ENCODE peak calls at places on chromosome 16, in four cellular contexts. Y is adrenal gland, Z is cardiac muscle cell, U is nephron progenitor cell. A is an unnamed sample.

GRCh38 chr16:50195276-50195675 is 42.2 kb downstream of the TENT4B start:
- DNase-seq in Z (peak; percentile 23), Y (no peak), U (no peak), A (no peak)

GRCh38 chr16:20327444-20328041 is at the start of gene GP2:
- DNase-seq in U (no peak), Y (no peak), Z (no peak), A (no peak)

GRCh38 chr16:72172105-72173034 is at the start of gene PMFBP1:
- DNase-seq in Z (peak; percentile 87), U (no peak), Y (peak; percentile 72), A (no peak)

GRCh38 chr16:67431077-67431804 is at the start of gene HSD11B2:
- DNase-seq in Z (peak; percentile 52), U (peak; percentile 71), Y (peak; percentile 63), A (peak; percentile 82)

GRCh38 chr16:8908779-8909468 is 26.8 kb downstream of the LITAFD start:
- DNase-seq in Z (no peak), U (no peak), Y (no peak), A (no peak)

GRCh38 chr16:69611103-69611640 is 45.4 kb downstream of the NFAT5 start:
- DNase-seq in Z (no peak), Y (no peak), U (no peak), A (no peak)

GRCh38 chr16:83994703-83995102 is 26.7 kb downstream of the NECAB2 start:
- DNase-seq in Z (peak; percentile 19), Y (no peak), U (no peak), A (no peak)

GRCh38 chr16:67445913-67446907 is 15.3 kb downstream of the HSD11B2 start:
- DNase-seq in Y (peak; percentile 61), Z (peak; percentile 80), U (no peak), A (no peak)

GRCh38 chr16:69833791-69834282 is 71.7 kb downstream of the WWP2 start:
- DNase-seq in U (no peak), Z (no peak), Y (peak; percentile 67), A (no peak)

GRCh38 chr16:79601092-79601977 is 798 bp upstream of the MAF start:
- DNase-seq in Z (peak; percentile 31), Y (peak; percentile 73), U (peak; percentile 55), A (peak; percentile 75)

GRCh38 chr16:17364319-17365210 is 106.2 kb downstream of the XYLT1 start:
- DNase-seq in U (no peak), Y (no peak), Z (peak; percentile 92), A (no peak)

GRCh38 chr16:30592871-30593270 is 7.4 kb upstream of the ZNF785 start:
- DNase-seq in Y (no peak), U (no peak), Z (no peak), A (no peak)

GRCh38 chr16:49618955-49619354 is 237.0 kb downstream of the ZNF423 start:
- DNase-seq in Y (no peak), U (no peak), Z (no peak), A (no peak)

GRCh38 chr16:67969286-67970039 is 1.0 kb upstream of the SLC12A4 start:
- DNase-seq in U (peak; percentile 31), Y (no peak), Z (no peak), A (no peak)

GRCh38 chr16:798666-799065 is 1.9 kb downstream of the GNG13 start:
- DNase-seq in Z (no peak), U (no peak), Y (no peak), A (no peak)

GRCh38 chr16:10597184-10597583 is 16.8 kb upstream of the EMP2 start:
- DNase-seq in Y (no peak), Z (no peak), U (no peak), A (no peak)

GRCh38 chr16:1788095-1788707 is 5.3 kb downstream of the IGFALS start:
- DNase-seq in Z (no peak), U (peak; percentile 3), Y (no peak), A (peak; percentile 13)

DNA sequence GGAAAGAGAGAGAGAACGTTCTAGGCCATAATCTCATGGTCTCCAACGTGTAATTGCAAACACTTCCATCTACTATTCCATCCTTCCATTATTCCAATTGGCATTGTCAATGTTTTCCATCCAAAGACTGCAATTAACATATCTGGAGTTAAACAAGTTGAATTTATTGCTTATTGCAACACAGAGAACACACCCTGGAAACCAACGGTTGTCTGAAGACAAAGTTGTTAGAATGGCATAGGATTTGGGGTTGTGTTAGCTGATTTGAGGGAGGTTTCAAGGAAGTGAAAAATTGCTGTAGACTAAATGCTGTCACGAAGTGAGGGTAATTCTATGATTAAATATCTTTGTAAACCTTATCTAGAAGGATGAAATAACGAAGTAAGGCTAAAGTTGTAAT is 178.8 kb downstream of the CNTNAP4 start:
- DNase-seq in Z (no peak), U (no peak), Y (no peak), A (no peak)
- TF ChIP-seq CTCF in Z (no peak), U (no peak), Y (no peak), A (no peak)

DNA sequence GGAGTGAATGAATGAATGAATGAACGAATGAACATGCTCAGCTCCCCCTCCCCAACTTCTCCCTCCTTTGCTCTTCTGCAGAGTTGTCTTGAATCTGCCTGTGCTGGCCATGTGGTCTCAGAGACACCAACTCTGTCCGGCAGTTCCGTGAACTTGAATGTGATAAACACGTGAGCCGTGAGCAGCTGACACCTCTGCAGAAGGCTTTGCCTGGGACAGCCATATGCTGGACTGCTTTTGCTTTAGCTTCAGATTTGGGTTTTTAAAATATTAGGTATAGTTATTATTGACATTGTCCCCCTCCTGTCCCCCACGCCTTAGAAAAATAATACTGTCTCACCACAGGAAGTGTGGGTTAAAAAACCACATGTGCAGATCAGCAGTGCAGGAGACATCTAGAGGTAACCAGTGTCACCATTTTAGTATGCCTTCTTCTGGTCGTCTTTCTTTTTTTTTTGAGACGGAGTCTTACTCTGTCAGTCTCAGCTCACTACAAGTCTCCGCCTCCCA is 83.8 kb downstream of the ABCC1 start:
- DNase-seq in U (no peak), Z (no peak), Y (no peak), A (no peak)
- TF ChIP-seq CTCF in U (no peak), Z (no peak), Y (no peak), A (no peak)

GRCh38 chr16:23903001-23903414 is 67.2 kb downstream of the PRKCB start:
- DNase-seq in U (no peak), Y (no peak), Z (no peak), A (no peak)

GRCh38 chr16:23900480-23901177 is 64.8 kb downstream of the PRKCB start:
- DNase-seq in Y (no peak), U (no peak), Z (no peak), A (no peak)

GRCh38 chr16:23899869-23900268 is 64.1 kb downstream of the PRKCB start:
- DNase-seq in Y (no peak), Z (no peak), U (no peak), A (no peak)

GRCh38 chr16:23902223-23903000 is 66.6 kb downstream of the PRKCB start:
- DNase-seq in U (no peak), Z (no peak), Y (no peak), A (no peak)

GRCh38 chr16:23901178-23902131 is 65.7 kb downstream of the PRKCB start:
- DNase-seq in U (no peak), Y (no peak), Z (peak; percentile 29), A (no peak)
- TF ChIP-seq CTCF in U (no peak), Y (no peak), Z (no peak), A (no peak)

GRCh38 chr16:88753600-88753999 is 31.4 kb downstream of the PIEZO1 start:
- DNase-seq in Z (no peak), U (no peak), Y (no peak), A (no peak)

GRCh38 chr16:88754109-88754911 is 30.7 kb downstream of the PIEZO1 start:
- DNase-seq in Y (no peak), U (no peak), Z (no peak), A (no peak)

GRCh38 chr16:88755745-88756443 is 29.1 kb downstream of the PIEZO1 start:
- DNase-seq in U (no peak), Y (no peak), Z (no peak), A (no peak)

GRCh38 chr16:88753191-88753590 is 31.8 kb downstream of the PIEZO1 start:
- DNase-seq in Z (no peak), Y (no peak), U (no peak), A (no peak)

GRCh38 chr16:88754912-88755744 is 29.9 kb downstream of the PIEZO1 start:
- DNase-seq in Y (no peak), Z (peak; percentile 25), U (peak; percentile 56), A (no peak)
- TF ChIP-seq CTCF in Y (no peak), Z (no peak), U (peak; percentile 42), A (no peak)